ENCODE peak calls at places on chromosomes 12 and 14, in nine cellular contexts. J is activated naive CD4-positive, alpha-beta T cell; U is GM12864; E is mammary epithelial cell; V is omental fat pad; L is NAMALWA; G is activated gamma-delta T cell; M is H54; O is RKO. Q is an unnamed sample.

GRCh38 chr14:59213368-59214315 is 25.2 kb downstream of the DAAM1 start:
- DNase-seq in L (no peak), V (no peak), O (no peak), M (no peak), G (no peak), E (no peak), U (no peak), J (no peak), Q (no peak)

GRCh38 chr12:108112815-108113556 is 16.1 kb upstream of the WSCD2 start:
- DNase-seq in G (no peak), U (no peak), E (no peak), O (no peak), V (no peak), M (no peak), L (no peak), J (no peak), Q (no peak)

GRCh38 chr12:34398706-34399630 is 376.7 kb downstream of the ALG10 start:
- DNase-seq in U (no peak), O (no peak), E (no peak), V (peak; percentile 16), G (no peak), M (no peak), J (no peak), L (no peak), Q (no peak)

GRCh38 chr14:19729359-19729758 is 14.0 kb upstream of the OR4Q3 start:
- DNase-seq in V (no peak), E (no peak), L (no peak), M (no peak), J (no peak), U (no peak), G (no peak), O (no peak), Q (no peak)

GRCh38 chr12:27709932-27710591 is 570 bp upstream of the MRPS35 start:
- DNase-seq in V (no peak), L (no peak), M (peak; percentile 4), U (no peak), J (no peak), O (peak; percentile 70), G (no peak), E (peak; percentile 54), Q (peak; percentile 31)

GRCh38 chr12:10251669-10252068 is 39.0 kb downstream of the GABARAPL1 start:
- DNase-seq in O (no peak), J (no peak), G (no peak), L (no peak), E (no peak), U (no peak), V (no peak), M (no peak), Q (no peak)

GRCh38 chr12:84701966-84702365 is 210.6 kb downstream of the SLC6A15 start:
- DNase-seq in E (peak; percentile 10), G (no peak), M (no peak), L (no peak), U (no peak), O (peak; percentile 23), V (no peak), J (no peak), Q (no peak)

GRCh38 chr12:103928736-103929050 is 1.5 kb upstream of the HSP90B1 start:
- DNase-seq in L (peak; percentile 87), M (no peak), O (peak; percentile 42), V (no peak), G (no peak), U (peak; percentile 79), E (no peak), J (no peak), Q (no peak)

GRCh38 chr12:4526923-4527546 is 11.7 kb upstream of the RAD51AP1 start:
- DNase-seq in U (no peak), V (no peak), L (peak; percentile 51), J (no peak), G (no peak), O (peak; percentile 56), M (no peak), E (no peak), Q (no peak)

GRCh38 chr12:120474092-120474960 is 4.8 kb upstream of the SRSF9 start:
- DNase-seq in V (peak; percentile 24), E (peak; percentile 97), M (peak; percentile 93), J (no peak), G (no peak), U (no peak), L (no peak), O (peak; percentile 81), Q (peak; percentile 53)

GRCh38 chr12:91874086-91874865 is 271.4 kb downstream of the BTG1 start:
- DNase-seq in E (no peak), G (no peak), J (no peak), U (no peak), M (no peak), V (no peak), O (no peak), L (no peak), Q (no peak)

GRCh38 chr12:85733441-85733840 is 102.8 kb downstream of the RASSF9 start:
- DNase-seq in L (no peak), V (no peak), J (no peak), O (no peak), U (no peak), E (peak; percentile 34), M (no peak), G (no peak), Q (no peak)

GRCh38 chr14:69320581-69321365 is 60.8 kb downstream of the GALNT16 start:
- DNase-seq in V (no peak), L (no peak), U (no peak), O (no peak), G (no peak), E (no peak), J (no peak), M (no peak), Q (no peak)

GRCh38 chr12:2273288-2273687 is 220.5 kb downstream of the CACNA1C start:
- DNase-seq in G (no peak), V (no peak), M (no peak), L (no peak), U (no peak), O (no peak), J (no peak), E (no peak), Q (no peak)

GRCh38 chr14:90510208-90510607 is 113.4 kb downstream of the CALM1 start:
- DNase-seq in U (no peak), M (no peak), J (no peak), L (no peak), O (no peak), G (no peak), V (no peak), E (no peak), Q (no peak)

GRCh38 chr14:55580401-55581010 is 499 bp downstream of the KTN1 start:
- DNase-seq in V (no peak), L (peak; percentile 33), O (peak; percentile 41), J (peak; percentile 21), M (no peak), G (peak; percentile 67), E (peak; percentile 30), U (no peak), Q (no peak)

GRCh38 chr14:69006346-69006745 is 27.2 kb upstream of the ACTN1 start:
- DNase-seq in L (no peak), J (no peak), O (no peak), G (no peak), U (no peak), V (no peak), E (no peak), M (no peak), Q (no peak)

GRCh38 chr12:51441583-51441982 is 17.0 kb downstream of the SLC4A8 start:
- DNase-seq in L (no peak), U (no peak), E (peak; percentile 47), V (no peak), O (no peak), G (no peak), J (no peak), M (no peak), Q (peak; percentile 22)

GRCh38 chr14:24332094-24332983 is 2.5 kb downstream of the ADCY4 start:
- DNase-seq in O (peak; percentile 23), V (no peak), U (peak; percentile 71), J (peak; percentile 49), E (peak; percentile 63), L (peak; percentile 95), G (peak; percentile 27), M (peak; percentile 44), Q (no peak)

GRCh38 chr12:90695415-90695814 is 259.6 kb downstream of the CCER1 start:
- DNase-seq in E (no peak), O (peak; percentile 24), M (no peak), L (peak; percentile 3), J (no peak), V (no peak), G (no peak), U (no peak), Q (no peak)

GRCh38 chr12:47218191-47218654 is 138.5 kb upstream of the AMIGO2 start:
- DNase-seq in O (no peak), V (no peak), U (no peak), L (no peak), E (peak; percentile 16), M (no peak), J (no peak), G (no peak), Q (no peak)

GRCh38 chr14:84797326-84797725 is 732.6 kb upstream of the FLRT2 start:
- DNase-seq in E (no peak), G (no peak), U (no peak), M (no peak), L (no peak), J (no peak), O (no peak), V (no peak), Q (no peak)

GRCh38 chr12:50112456-50113218 is 601 bp downstream of the COX14 start:
- DNase-seq in U (no peak), O (peak; percentile 72), J (no peak), V (no peak), L (peak; percentile 70), M (no peak), G (no peak), E (no peak), Q (peak; percentile 15)

GRCh38 chr12:53505086-53505485 is 2.2 kb downstream of the NPFF start:
- DNase-seq in L (no peak), O (no peak), J (no peak), G (no peak), V (no peak), M (peak; percentile 60), E (no peak), U (no peak), Q (no peak)

GRCh38 chr14:92259613-92260357 is 63.2 kb upstream of the SLC24A4 start:
- DNase-seq in J (no peak), V (no peak), G (no peak), M (no peak), U (peak; percentile 92), O (no peak), E (no peak), L (peak; percentile 4), Q (no peak)